ENCODE peak calls at places on chromosomes 1 and 21, in ten cellular contexts. S is endodermal cell, F is astrocyte, J is lower lobe of right lung, Q is trophoblast cell, W is neuronal stem cell, I is BJ, B is BE2C, K is GM23248, L is PC-3. T is an unnamed sample.

GRCh38 chr1:160800645-160801408 is 4.9 kb downstream of the LY9 start:
- DNase-seq in S (no peak), F (no peak), J (no peak), Q (no peak), W (no peak), I (no peak), B (no peak), K (no peak), L (no peak), T (peak; percentile 45)

GRCh38 chr21:43864806-43865470 is at the start of gene AGPAT3:
- DNase-seq in S (no peak), F (no peak), J (no peak), Q (peak; percentile 5), W (no peak), I (no peak), B (peak; percentile 41), K (peak; percentile 51), L (peak; percentile 15), T (no peak)

GRCh38 chr1:198657550-198658064 is 18.8 kb downstream of the PTPRC start:
- DNase-seq in S (no peak), F (peak; percentile 100), J (no peak), Q (peak; percentile 80), W (no peak), I (peak; percentile 100), B (no peak), K (peak; percentile 95), L (peak; percentile 97), T (peak; percentile 73)

GRCh38 chr1:63557365-63557987 is 34.2 kb downstream of the EFCAB7 start:
- DNase-seq in S (peak; percentile 85), F (peak; percentile 6), J (no peak), Q (peak; percentile 81), W (peak; percentile 5), I (no peak), B (peak; percentile 20), K (peak; percentile 68), L (peak; percentile 75), T (no peak)

GRCh38 chr1:99777752-99778151 is 11.3 kb upstream of the FRRS1 start:
- DNase-seq in S (no peak), F (no peak), J (no peak), Q (no peak), W (no peak), I (no peak), B (no peak), K (no peak), L (no peak), T (no peak)

GRCh38 chr1:225885336-225885735 is 3.2 kb upstream of the TMEM63A start:
- DNase-seq in S (no peak), F (no peak), J (peak; percentile 41), Q (no peak), W (no peak), I (no peak), B (no peak), K (no peak), L (no peak), T (no peak)

GRCh38 chr1:207059881-207060280 is 6.8 kb downstream of the PFKFB2 start:
- DNase-seq in S (no peak), F (no peak), J (no peak), Q (no peak), W (no peak), I (no peak), B (no peak), K (no peak), L (no peak), T (no peak)

GRCh38 chr1:6113745-6114144 is 66.4 kb downstream of the CHD5 start:
- DNase-seq in S (no peak), F (no peak), J (peak; percentile 33), Q (no peak), W (no peak), I (no peak), B (no peak), K (no peak), L (no peak), T (no peak)

GRCh38 chr1:46131727-46132528 is 501 bp downstream of the PIK3R3 start:
- DNase-seq in S (peak; percentile 49), F (no peak), J (no peak), Q (peak; percentile 34), W (no peak), I (no peak), B (peak; percentile 23), K (peak; percentile 57), L (peak; percentile 46), T (peak; percentile 26)

GRCh38 chr1:9016455-9016854 is 9.8 kb downstream of the SLC2A7 start:
- DNase-seq in S (no peak), F (no peak), J (no peak), Q (no peak), W (no peak), I (no peak), B (no peak), K (no peak), L (no peak), T (no peak)
- H3K4me3 ChIP-seq in S (no peak overlapping the region), F (no peak overlapping the region), J (no peak overlapping the region), Q (no peak overlapping the region), W (no peak overlapping the region), I (no peak overlapping the region), B (no peak overlapping the region), K (no peak overlapping the region), L (no peak overlapping the region), T (no peak overlapping the region)

GRCh38 chr1:2044510-2045319 is 5.5 kb upstream of the PRKCZ start:
- DNase-seq in S (peak; percentile 92), F (no peak), J (peak; percentile 79), Q (peak; percentile 75), W (peak; percentile 72), I (no peak), B (peak; percentile 83), K (peak; percentile 74), L (peak; percentile 85), T (peak; percentile 71)

GRCh38 chr1:2045468-2046224 is 4.6 kb upstream of the PRKCZ start:
- DNase-seq in S (no peak), F (no peak), J (no peak), Q (no peak), W (no peak), I (no peak), B (no peak), K (peak; percentile 37), L (no peak), T (no peak)

GRCh38 chr1:2046953-2047748 is 3.1 kb upstream of the PRKCZ start:
- DNase-seq in S (peak; percentile 74), F (no peak), J (no peak), Q (no peak), W (no peak), I (no peak), B (no peak), K (no peak), L (no peak), T (no peak)

GRCh38 chr1:2047749-2048729 is 2.2 kb upstream of the PRKCZ start:
- DNase-seq in S (no peak), F (no peak), J (no peak), Q (no peak), W (no peak), I (no peak), B (no peak), K (no peak), L (no peak), T (no peak)

GRCh38 chr1:2046225-2046917 is 3.8 kb upstream of the PRKCZ start:
- DNase-seq in S (peak; percentile 98), F (no peak), J (peak; percentile 86), Q (peak; percentile 85), W (no peak), I (no peak), B (peak; percentile 78), K (peak; percentile 21), L (peak; percentile 85), T (peak; percentile 23)
- H3K27me3 ChIP-seq in S (peaks cover 13% of the 10 kb centered on the region), F (peaks cover 23% of the 10 kb centered on the region), J (peaks cover 43% of the 10 kb centered on the region), Q (peaks cover 4% of the 10 kb centered on the region), W (peaks cover 41% of the 10 kb centered on the region), I (peaks cover 22% of the 10 kb centered on the region), B (peaks cover 50% of the 10 kb centered on the region), K (peaks cover 26% of the 10 kb centered on the region), L (no peaks in the 10 kb centered on the region), T (no peaks in the 10 kb centered on the region)

GRCh38 chr1:156895408-156895874 is 1.9 kb downstream of the PEAR1 start:
- DNase-seq in S (no peak), F (no peak), J (no peak), Q (peak; percentile 77), W (no peak), I (no peak), B (peak; percentile 74), K (no peak), L (no peak), T (no peak)

GRCh38 chr1:156897078-156897825 is 3.7 kb downstream of the PEAR1 start:
- DNase-seq in S (peak; percentile 59), F (peak; percentile 66), J (no peak), Q (no peak), W (no peak), I (no peak), B (peak; percentile 54), K (peak; percentile 91), L (peak; percentile 74), T (no peak)

GRCh38 chr1:156894711-156895407 is 1.3 kb downstream of the PEAR1 start:
- DNase-seq in S (no peak), F (no peak), J (peak; percentile 44), Q (no peak), W (no peak), I (no peak), B (peak; percentile 65), K (no peak), L (no peak), T (no peak)

GRCh38 chr1:156896490-156897033 is 3.0 kb downstream of the PEAR1 start:
- DNase-seq in S (peak; percentile 80), F (peak; percentile 92), J (peak; percentile 45), Q (peak; percentile 88), W (no peak), I (peak; percentile 70), B (no peak), K (peak; percentile 97), L (peak; percentile 96), T (no peak)

GRCh38 chr1:156895927-156896326 is 2.4 kb downstream of the PEAR1 start:
- DNase-seq in S (no peak), F (no peak), J (peak; percentile 16), Q (no peak), W (no peak), I (no peak), B (no peak), K (no peak), L (no peak), T (no peak)
- H3K4me3 ChIP-seq in S (no peak overlapping the region), F (no peak overlapping the region), J (peak overlapping the region; percentile 63), Q (no peak overlapping the region), W (no peak overlapping the region), I (no peak overlapping the region), B (no peak overlapping the region), K (no peak overlapping the region), L (no peak overlapping the region), T (no peak overlapping the region)

GRCh38 chr1:24932284-24932683 is 2.2 kb upstream of the RUNX3 start:
- DNase-seq in S (peak; percentile 92), F (no peak), J (peak; percentile 71), Q (peak; percentile 58), W (peak; percentile 54), I (no peak), B (peak; percentile 48), K (peak; percentile 61), L (peak; percentile 54), T (peak; percentile 73)

GRCh38 chr1:24929091-24929875 is 793 bp downstream of the RUNX3 start:
- DNase-seq in S (peak; percentile 81), F (no peak), J (peak; percentile 63), Q (no peak), W (peak; percentile 41), I (no peak), B (no peak), K (peak; percentile 57), L (peak; percentile 13), T (peak; percentile 77)

GRCh38 chr1:24931481-24932221 is 1.6 kb upstream of the RUNX3 start:
- DNase-seq in S (peak; percentile 71), F (no peak), J (no peak), Q (no peak), W (peak; percentile 32), I (no peak), B (no peak), K (no peak), L (no peak), T (no peak)

GRCh38 chr1:24929876-24930702 is at the start of gene RUNX3:
- DNase-seq in S (peak; percentile 85), F (no peak), J (peak; percentile 85), Q (peak; percentile 32), W (peak; percentile 54), I (no peak), B (no peak), K (peak; percentile 74), L (peak; percentile 51), T (peak; percentile 94)

GRCh38 chr1:24930703-24931480 is 816 bp upstream of the RUNX3 start:
- DNase-seq in S (peak; percentile 72), F (no peak), J (no peak), Q (no peak), W (peak; percentile 35), I (no peak), B (no peak), K (no peak), L (no peak), T (no peak)
- H3K27me3 ChIP-seq in S (peaks cover 95% of the 10 kb centered on the region), F (peaks cover 91% of the 10 kb centered on the region), J (peaks cover 94% of the 10 kb centered on the region), Q (peaks cover 84% of the 10 kb centered on the region), W (peaks cover 98% of the 10 kb centered on the region), I (peaks cover 48% of the 10 kb centered on the region), B (peaks cover 84% of the 10 kb centered on the region), K (peaks cover 7% of the 10 kb centered on the region), L (peaks cover 59% of the 10 kb centered on the region), T (no peaks in the 10 kb centered on the region)